ENCODE peak calls at places on chromosomes 3 and 15, in nine cellular contexts. One of them, this sample, is unnamed.

GRCh38 chr3:11853450-11853849 is 6.8 kb upstream of the TAMM41 start:
- DNase-seq in activated naive CD8-positive, alpha-beta T cell treated with anti-CD3 and anti-CD28 coated beads, Interleukin-2, amount 50 U/mL, for 24 hours: no peak
- DNase-seq in left ventricle myocardium superior: no peak
- DNase-seq in stimulated activated CD4-positive, alpha-beta T cell treated with anti-CD3 and anti-CD28 coated beads, Interleukin-12 subunit alpha, Interleukin-12 subunit beta, amount 100 ng/mL, for 48 hours: no peak
- DNase-seq in DMS53: no peak
- DNase-seq in Kasumi-1: no peak
- DNase-seq in lung microvascular endothelial cell: no peak
- DNase-seq in mesothelial cell of epicardium: no peak
- DNase-seq in ACHN: no peak
- DNase-seq in this sample: no peak

GRCh38 chr15:20340931-20341661 is 200.5 kb downstream of the GOLGA6L6 start:
- DNase-seq in activated naive CD8-positive, alpha-beta T cell treated with anti-CD3 and anti-CD28 coated beads, Interleukin-2, amount 50 U/mL, for 24 hours: peak
- DNase-seq in ACHN: no peak
- DNase-seq in mesothelial cell of epicardium: peak
- DNase-seq in stimulated activated CD4-positive, alpha-beta T cell treated with anti-CD3 and anti-CD28 coated beads, Interleukin-12 subunit alpha, Interleukin-12 subunit beta, amount 100 ng/mL, for 48 hours: no peak
- DNase-seq in Kasumi-1: no peak
- DNase-seq in left ventricle myocardium superior: peak
- DNase-seq in DMS53: no peak
- DNase-seq in lung microvascular endothelial cell: peak
- DNase-seq in this sample: peak

GRCh38 chr15:68186671-68187397 is 18.3 kb downstream of the CALML4 start:
- DNase-seq in DMS53: no peak
- DNase-seq in Kasumi-1: no peak
- DNase-seq in left ventricle myocardium superior: no peak
- DNase-seq in stimulated activated CD4-positive, alpha-beta T cell treated with anti-CD3 and anti-CD28 coated beads, Interleukin-12 subunit alpha, Interleukin-12 subunit beta, amount 100 ng/mL, for 48 hours: no peak
- DNase-seq in lung microvascular endothelial cell: no peak
- DNase-seq in ACHN: no peak
- DNase-seq in activated naive CD8-positive, alpha-beta T cell treated with anti-CD3 and anti-CD28 coated beads, Interleukin-2, amount 50 U/mL, for 24 hours: no peak
- DNase-seq in mesothelial cell of epicardium: no peak
- DNase-seq in this sample: no peak

GRCh38 chr15:38202356-38202755 is 50.3 kb upstream of the SPRED1 start:
- DNase-seq in ACHN: no peak
- DNase-seq in left ventricle myocardium superior: no peak
- DNase-seq in mesothelial cell of epicardium: no peak
- DNase-seq in stimulated activated CD4-positive, alpha-beta T cell treated with anti-CD3 and anti-CD28 coated beads, Interleukin-12 subunit alpha, Interleukin-12 subunit beta, amount 100 ng/mL, for 48 hours: no peak
- DNase-seq in lung microvascular endothelial cell: peak
- DNase-seq in activated naive CD8-positive, alpha-beta T cell treated with anti-CD3 and anti-CD28 coated beads, Interleukin-2, amount 50 U/mL, for 24 hours: no peak
- DNase-seq in Kasumi-1: no peak
- DNase-seq in DMS53: no peak
- DNase-seq in this sample: no peak

GRCh38 chr15:29208352-29208751 is 61.3 kb downstream of the NSMCE3 start:
- DNase-seq in ACHN: no peak
- DNase-seq in left ventricle myocardium superior: no peak
- DNase-seq in stimulated activated CD4-positive, alpha-beta T cell treated with anti-CD3 and anti-CD28 coated beads, Interleukin-12 subunit alpha, Interleukin-12 subunit beta, amount 100 ng/mL, for 48 hours: no peak
- DNase-seq in lung microvascular endothelial cell: peak
- DNase-seq in Kasumi-1: peak
- DNase-seq in DMS53: peak
- DNase-seq in mesothelial cell of epicardium: no peak
- DNase-seq in activated naive CD8-positive, alpha-beta T cell treated with anti-CD3 and anti-CD28 coated beads, Interleukin-2, amount 50 U/mL, for 24 hours: no peak
- DNase-seq in this sample: no peak

GRCh38 chr3:140586311-140586710 is 91.6 kb upstream of the TRIM42 start:
- DNase-seq in lung microvascular endothelial cell: no peak
- DNase-seq in activated naive CD8-positive, alpha-beta T cell treated with anti-CD3 and anti-CD28 coated beads, Interleukin-2, amount 50 U/mL, for 24 hours: no peak
- DNase-seq in left ventricle myocardium superior: no peak
- DNase-seq in ACHN: no peak
- DNase-seq in DMS53: no peak
- DNase-seq in stimulated activated CD4-positive, alpha-beta T cell treated with anti-CD3 and anti-CD28 coated beads, Interleukin-12 subunit alpha, Interleukin-12 subunit beta, amount 100 ng/mL, for 48 hours: no peak
- DNase-seq in mesothelial cell of epicardium: no peak
- DNase-seq in Kasumi-1: no peak
- DNase-seq in this sample: no peak

GRCh38 chr3:193829781-193830180 is 236.8 kb downstream of the OPA1 start:
- DNase-seq in mesothelial cell of epicardium: no peak
- DNase-seq in activated naive CD8-positive, alpha-beta T cell treated with anti-CD3 and anti-CD28 coated beads, Interleukin-2, amount 50 U/mL, for 24 hours: no peak
- DNase-seq in left ventricle myocardium superior: no peak
- DNase-seq in Kasumi-1: no peak
- DNase-seq in DMS53: peak
- DNase-seq in ACHN: peak
- DNase-seq in lung microvascular endothelial cell: no peak
- DNase-seq in stimulated activated CD4-positive, alpha-beta T cell treated with anti-CD3 and anti-CD28 coated beads, Interleukin-12 subunit alpha, Interleukin-12 subunit beta, amount 100 ng/mL, for 48 hours: no peak
- DNase-seq in this sample: no peak

GRCh38 chr15:41512512-41513281 is 930 bp downstream of the LTK start:
- DNase-seq in lung microvascular endothelial cell: no peak
- DNase-seq in Kasumi-1: no peak
- DNase-seq in mesothelial cell of epicardium: no peak
- DNase-seq in ACHN: no peak
- DNase-seq in DMS53: peak
- DNase-seq in left ventricle myocardium superior: peak
- DNase-seq in stimulated activated CD4-positive, alpha-beta T cell treated with anti-CD3 and anti-CD28 coated beads, Interleukin-12 subunit alpha, Interleukin-12 subunit beta, amount 100 ng/mL, for 48 hours: no peak
- DNase-seq in activated naive CD8-positive, alpha-beta T cell treated with anti-CD3 and anti-CD28 coated beads, Interleukin-2, amount 50 U/mL, for 24 hours: no peak
- DNase-seq in this sample: peak

GRCh38 chr3:148084931-148085330 is 612.8 kb upstream of the AGTR1 start:
- DNase-seq in DMS53: no peak
- DNase-seq in mesothelial cell of epicardium: no peak
- DNase-seq in left ventricle myocardium superior: no peak
- DNase-seq in activated naive CD8-positive, alpha-beta T cell treated with anti-CD3 and anti-CD28 coated beads, Interleukin-2, amount 50 U/mL, for 24 hours: no peak
- DNase-seq in ACHN: no peak
- DNase-seq in Kasumi-1: no peak
- DNase-seq in stimulated activated CD4-positive, alpha-beta T cell treated with anti-CD3 and anti-CD28 coated beads, Interleukin-12 subunit alpha, Interleukin-12 subunit beta, amount 100 ng/mL, for 48 hours: no peak
- DNase-seq in lung microvascular endothelial cell: no peak
- DNase-seq in this sample: peak

GRCh38 chr3:177813322-177813721 is 616.0 kb upstream of the TBL1XR1 start:
- DNase-seq in stimulated activated CD4-positive, alpha-beta T cell treated with anti-CD3 and anti-CD28 coated beads, Interleukin-12 subunit alpha, Interleukin-12 subunit beta, amount 100 ng/mL, for 48 hours: no peak
- DNase-seq in activated naive CD8-positive, alpha-beta T cell treated with anti-CD3 and anti-CD28 coated beads, Interleukin-2, amount 50 U/mL, for 24 hours: no peak
- DNase-seq in DMS53: peak
- DNase-seq in mesothelial cell of epicardium: no peak
- DNase-seq in lung microvascular endothelial cell: peak
- DNase-seq in Kasumi-1: no peak
- DNase-seq in left ventricle myocardium superior: peak
- DNase-seq in ACHN: no peak
- DNase-seq in this sample: no peak

GRCh38 chr3:3119393-3119851 is 7.3 kb upstream of the TRNT1 start:
- DNase-seq in Kasumi-1: no peak
- DNase-seq in stimulated activated CD4-positive, alpha-beta T cell treated with anti-CD3 and anti-CD28 coated beads, Interleukin-12 subunit alpha, Interleukin-12 subunit beta, amount 100 ng/mL, for 48 hours: no peak
- DNase-seq in left ventricle myocardium superior: no peak
- DNase-seq in activated naive CD8-positive, alpha-beta T cell treated with anti-CD3 and anti-CD28 coated beads, Interleukin-2, amount 50 U/mL, for 24 hours: no peak
- DNase-seq in ACHN: no peak
- DNase-seq in DMS53: no peak
- DNase-seq in mesothelial cell of epicardium: no peak
- DNase-seq in lung microvascular endothelial cell: no peak
- DNase-seq in this sample: no peak

GRCh38 chr3:29683306-29683993 is 402.6 kb downstream of the RBMS3 start:
- DNase-seq in DMS53: peak
- DNase-seq in lung microvascular endothelial cell: peak
- DNase-seq in Kasumi-1: no peak
- DNase-seq in ACHN: peak
- DNase-seq in stimulated activated CD4-positive, alpha-beta T cell treated with anti-CD3 and anti-CD28 coated beads, Interleukin-12 subunit alpha, Interleukin-12 subunit beta, amount 100 ng/mL, for 48 hours: no peak
- DNase-seq in mesothelial cell of epicardium: no peak
- DNase-seq in left ventricle myocardium superior: no peak
- DNase-seq in activated naive CD8-positive, alpha-beta T cell treated with anti-CD3 and anti-CD28 coated beads, Interleukin-2, amount 50 U/mL, for 24 hours: no peak
- DNase-seq in this sample: no peak

This sample was measured in NAMALWA.